ENCODE peak calls at places on chromosome 5, in six cellular contexts. One of them, this sample, is unnamed.

GRCh38 chr5:145712245-145712644 is 122.9 kb downstream of the PRELID2 start:
- DNase-seq in NB4: no peak
- DNase-seq in H54: no peak
- DNase-seq in gastrocnemius medialis: no peak
- DNase-seq in K562: no peak
- DNase-seq in HCT116: no peak
- DNase-seq in this sample: no peak

GRCh38 chr5:99032234-99033013 is 103.6 kb upstream of the CHD1 start:
- DNase-seq in NB4: peak; percentile 76
- DNase-seq in H54: peak; percentile 15
- DNase-seq in gastrocnemius medialis: peak; percentile 27
- DNase-seq in K562: peak; percentile 35
- DNase-seq in HCT116: peak; percentile 56
- DNase-seq in this sample: peak; percentile 79

GRCh38 chr5:8908055-8908683 is 637.7 kb downstream of the SEMA5A start:
- DNase-seq in NB4: peak; percentile 41
- DNase-seq in H54: peak; percentile 44
- DNase-seq in gastrocnemius medialis: no peak
- DNase-seq in K562: peak; percentile 64
- DNase-seq in HCT116: no peak
- DNase-seq in this sample: peak; percentile 1

GRCh38 chr5:126987271-126987899 is 43.0 kb downstream of the MARCHF3 start:
- DNase-seq in NB4: no peak
- DNase-seq in H54: no peak
- DNase-seq in gastrocnemius medialis: no peak
- DNase-seq in K562: no peak
- DNase-seq in HCT116: no peak
- DNase-seq in this sample: no peak

GRCh38 chr5:8538813-8539212 is 669.9 kb downstream of the MTRR start:
- DNase-seq in NB4: no peak
- DNase-seq in H54: no peak
- DNase-seq in gastrocnemius medialis: no peak
- DNase-seq in K562: no peak
- DNase-seq in HCT116: no peak
- DNase-seq in this sample: no peak

GRCh38 chr5:56534102-56534501 is 281.2 kb upstream of the MAP3K1 start:
- DNase-seq in NB4: no peak
- DNase-seq in H54: no peak
- DNase-seq in gastrocnemius medialis: no peak
- DNase-seq in K562: peak; percentile 26
- DNase-seq in HCT116: peak; percentile 24
- DNase-seq in this sample: no peak

GRCh38 chr5:136038635-136039034 is 9.8 kb downstream of the TGFBI start:
- DNase-seq in NB4: no peak
- DNase-seq in H54: no peak
- DNase-seq in gastrocnemius medialis: no peak
- DNase-seq in K562: no peak
- DNase-seq in HCT116: no peak
- DNase-seq in this sample: no peak

GRCh38 chr5:67120032-67120431 is 76.6 kb downstream of the CD180 start:
- DNase-seq in NB4: no peak
- DNase-seq in H54: no peak
- DNase-seq in gastrocnemius medialis: no peak
- DNase-seq in K562: no peak
- DNase-seq in HCT116: no peak
- DNase-seq in this sample: no peak

GRCh38 chr5:98872679-98873078 is 56.1 kb downstream of the CHD1 start:
- DNase-seq in NB4: peak; percentile 68
- DNase-seq in H54: no peak
- DNase-seq in gastrocnemius medialis: no peak
- DNase-seq in K562: no peak
- DNase-seq in HCT116: no peak
- DNase-seq in this sample: no peak

GRCh38 chr5:117999939-118000549 is 988.3 kb downstream of the DTWD2 start:
- DNase-seq in NB4: no peak
- DNase-seq in H54: no peak
- DNase-seq in gastrocnemius medialis: no peak
- DNase-seq in K562: no peak
- DNase-seq in HCT116: no peak
- DNase-seq in this sample: no peak

GRCh38 chr5:55220433-55221185 is 6.5 kb downstream of the MCIDAS start:
- DNase-seq in NB4: no peak
- DNase-seq in H54: no peak
- DNase-seq in gastrocnemius medialis: no peak
- DNase-seq in K562: no peak
- DNase-seq in HCT116: no peak
- DNase-seq in this sample: no peak

GRCh38 chr5:169251685-169252084 is 49.3 kb downstream of the SLIT3 start:
- DNase-seq in NB4: no peak
- DNase-seq in H54: no peak
- DNase-seq in gastrocnemius medialis: no peak
- DNase-seq in K562: no peak
- DNase-seq in HCT116: no peak
- DNase-seq in this sample: no peak

GRCh38 chr5:61229416-61229815 is 67.1 kb upstream of the SMIM15 start:
- DNase-seq in NB4: no peak
- DNase-seq in H54: peak; percentile 6
- DNase-seq in gastrocnemius medialis: no peak
- DNase-seq in K562: no peak
- DNase-seq in HCT116: no peak
- DNase-seq in this sample: no peak

GRCh38 chr5:31581498-31582099 is 49.5 kb downstream of the C5orf22 start:
- DNase-seq in NB4: peak; percentile 55
- DNase-seq in H54: no peak
- DNase-seq in gastrocnemius medialis: no peak
- DNase-seq in K562: peak; percentile 31
- DNase-seq in HCT116: peak; percentile 22
- DNase-seq in this sample: peak; percentile 31

GRCh38 chr5:148384389-148384756 is 615 bp downstream of the FBXO38 start:
- DNase-seq in NB4: no peak
- DNase-seq in H54: no peak
- DNase-seq in gastrocnemius medialis: no peak
- DNase-seq in K562: no peak
- DNase-seq in HCT116: no peak
- DNase-seq in this sample: no peak

GRCh38 chr5:158390556-158390955 is 531.6 kb upstream of the CLINT1 start:
- DNase-seq in NB4: peak; percentile 87
- DNase-seq in H54: no peak
- DNase-seq in gastrocnemius medialis: no peak
- DNase-seq in K562: no peak
- DNase-seq in HCT116: no peak
- DNase-seq in this sample: no peak

GRCh38 chr5:81749562-81750307 is 1.2 kb downstream of the SSBP2 start:
- DNase-seq in NB4: peak; percentile 47
- DNase-seq in H54: peak; percentile 44
- DNase-seq in gastrocnemius medialis: no peak
- DNase-seq in K562: peak; percentile 32
- DNase-seq in HCT116: no peak
- DNase-seq in this sample: peak; percentile 45

GRCh38 chr5:149411738-149412519 is 32.8 kb upstream of the IL17B start:
- DNase-seq in NB4: no peak
- DNase-seq in H54: no peak
- DNase-seq in gastrocnemius medialis: no peak
- DNase-seq in K562: no peak
- DNase-seq in HCT116: no peak
- DNase-seq in this sample: no peak

GRCh38 chr5:109688647-109688998 is 1.1 kb upstream of the MAN2A1 start:
- DNase-seq in NB4: peak; percentile 76
- DNase-seq in H54: no peak
- DNase-seq in gastrocnemius medialis: no peak
- DNase-seq in K562: peak; percentile 31
- DNase-seq in HCT116: peak; percentile 48
- DNase-seq in this sample: peak; percentile 79

GRCh38 chr5:944992-945685 is 52.5 kb downstream of the TRIP13 start:
- DNase-seq in NB4: peak; percentile 61
- DNase-seq in H54: no peak
- DNase-seq in gastrocnemius medialis: no peak
- DNase-seq in K562: no peak
- DNase-seq in HCT116: no peak
- DNase-seq in this sample: no peak

GRCh38 chr5:4054092-4054491 is 458.5 kb downstream of the IRX1 start:
- DNase-seq in NB4: no peak
- DNase-seq in H54: no peak
- DNase-seq in gastrocnemius medialis: no peak
- DNase-seq in K562: no peak
- DNase-seq in HCT116: no peak
- DNase-seq in this sample: no peak

GRCh38 chr5:41043109-41043747 is 27.9 kb downstream of the MROH2B start:
- DNase-seq in NB4: no peak
- DNase-seq in H54: no peak
- DNase-seq in gastrocnemius medialis: no peak
- DNase-seq in K562: no peak
- DNase-seq in HCT116: no peak
- DNase-seq in this sample: no peak

GRCh38 chr5:151717390-151717789 is 30.7 kb upstream of the SPARC start:
- DNase-seq in NB4: no peak
- DNase-seq in H54: no peak
- DNase-seq in gastrocnemius medialis: no peak
- DNase-seq in K562: no peak
- DNase-seq in HCT116: no peak
- DNase-seq in this sample: no peak

GRCh38 chr5:139760066-139761056 is 35.2 kb upstream of the PSD2 start:
- DNase-seq in NB4: no peak
- DNase-seq in H54: peak; percentile 96
- DNase-seq in gastrocnemius medialis: no peak
- DNase-seq in K562: no peak
- DNase-seq in HCT116: no peak
- DNase-seq in this sample: no peak

GRCh38 chr5:58394326-58394725 is 65.6 kb downstream of the PLK2 start:
- DNase-seq in NB4: no peak
- DNase-seq in H54: no peak
- DNase-seq in gastrocnemius medialis: no peak
- DNase-seq in K562: no peak
- DNase-seq in HCT116: no peak
- DNase-seq in this sample: no peak

GRCh38 chr5:56671571-56671970 is 143.8 kb upstream of the MAP3K1 start:
- DNase-seq in NB4: peak; percentile 84
- DNase-seq in H54: no peak
- DNase-seq in gastrocnemius medialis: no peak
- DNase-seq in K562: no peak
- DNase-seq in HCT116: no peak
- DNase-seq in this sample: no peak

GRCh38 chr5:156137482-156137881 is 189.5 kb upstream of the SGCD start:
- DNase-seq in NB4: no peak
- DNase-seq in H54: no peak
- DNase-seq in gastrocnemius medialis: no peak
- DNase-seq in K562: no peak
- DNase-seq in HCT116: no peak
- DNase-seq in this sample: no peak

GRCh38 chr5:138603521-138603920 is 28.3 kb upstream of the HSPA9 start:
- DNase-seq in NB4: no peak
- DNase-seq in H54: no peak
- DNase-seq in gastrocnemius medialis: no peak
- DNase-seq in K562: no peak
- DNase-seq in HCT116: no peak
- DNase-seq in this sample: no peak

GRCh38 chr5:145510324-145510723 is 324.8 kb downstream of the PRELID2 start:
- DNase-seq in NB4: peak; percentile 3
- DNase-seq in H54: no peak
- DNase-seq in gastrocnemius medialis: no peak
- DNase-seq in K562: no peak
- DNase-seq in HCT116: no peak
- DNase-seq in this sample: no peak

GRCh38 chr5:18967637-18968036 is 1020.4 kb downstream of the CDH18 start:
- DNase-seq in NB4: no peak
- DNase-seq in H54: no peak
- DNase-seq in gastrocnemius medialis: no peak
- DNase-seq in K562: no peak
- DNase-seq in HCT116: no peak
- DNase-seq in this sample: no peak

GRCh38 chr5:150781706-150782614 is 3.4 kb downstream of the SMIM3 start:
- DNase-seq in NB4: peak; percentile 26
- DNase-seq in H54: peak; percentile 36
- DNase-seq in gastrocnemius medialis: peak; percentile 55
- DNase-seq in K562: no peak
- DNase-seq in HCT116: no peak
- DNase-seq in this sample: no peak

GRCh38 chr5:24832021-24832420 is 187.2 kb upstream of the CDH10 start:
- DNase-seq in NB4: no peak
- DNase-seq in H54: peak; percentile 12
- DNase-seq in gastrocnemius medialis: no peak
- DNase-seq in K562: no peak
- DNase-seq in HCT116: no peak
- DNase-seq in this sample: no peak

GRCh38 chr5:61251874-61252642 is 80.0 kb upstream of the ZSWIM6 start:
- DNase-seq in NB4: no peak
- DNase-seq in H54: no peak
- DNase-seq in gastrocnemius medialis: no peak
- DNase-seq in K562: no peak
- DNase-seq in HCT116: no peak
- DNase-seq in this sample: no peak

GRCh38 chr5:17269201-17269600 is 51.8 kb downstream of the BASP1 start:
- DNase-seq in NB4: no peak
- DNase-seq in H54: no peak
- DNase-seq in gastrocnemius medialis: no peak
- DNase-seq in K562: no peak
- DNase-seq in HCT116: no peak
- DNase-seq in this sample: no peak
- TF ChIP-seq POLR2A in NB4: no peak
- TF ChIP-seq POLR2A in H54: no peak
- TF ChIP-seq POLR2A in gastrocnemius medialis: no peak
- TF ChIP-seq POLR2A in K562: no peak
- TF ChIP-seq POLR2A in HCT116: no peak
- TF ChIP-seq POLR2A in this sample: no peak

GRCh38 chr5:179610109-179610902 is 13.2 kb downstream of the HNRNPH1 start:
- DNase-seq in NB4: peak; percentile 23
- DNase-seq in H54: no peak
- DNase-seq in gastrocnemius medialis: peak; percentile 57
- DNase-seq in K562: no peak
- DNase-seq in HCT116: no peak
- DNase-seq in this sample: no peak
- TF ChIP-seq POLR2A in NB4: no peak
- TF ChIP-seq POLR2A in H54: no peak
- TF ChIP-seq POLR2A in gastrocnemius medialis: no peak
- TF ChIP-seq POLR2A in K562: peak; percentile 53
- TF ChIP-seq POLR2A in HCT116: no peak
- TF ChIP-seq POLR2A in this sample: no peak

GRCh38 chr5:95822408-95823240 is at the start of gene GLRX:
- DNase-seq in NB4: peak; percentile 83
- DNase-seq in H54: peak; percentile 56
- DNase-seq in gastrocnemius medialis: peak; percentile 80
- DNase-seq in K562: peak; percentile 27
- DNase-seq in HCT116: peak; percentile 80
- DNase-seq in this sample: peak; percentile 77
- TF ChIP-seq POLR2A in NB4: no peak
- TF ChIP-seq POLR2A in H54: no peak
- TF ChIP-seq POLR2A in gastrocnemius medialis: peak; percentile 89
- TF ChIP-seq POLR2A in K562: no peak
- TF ChIP-seq POLR2A in HCT116: no peak
- TF ChIP-seq POLR2A in this sample: peak; percentile 68

DNA sequence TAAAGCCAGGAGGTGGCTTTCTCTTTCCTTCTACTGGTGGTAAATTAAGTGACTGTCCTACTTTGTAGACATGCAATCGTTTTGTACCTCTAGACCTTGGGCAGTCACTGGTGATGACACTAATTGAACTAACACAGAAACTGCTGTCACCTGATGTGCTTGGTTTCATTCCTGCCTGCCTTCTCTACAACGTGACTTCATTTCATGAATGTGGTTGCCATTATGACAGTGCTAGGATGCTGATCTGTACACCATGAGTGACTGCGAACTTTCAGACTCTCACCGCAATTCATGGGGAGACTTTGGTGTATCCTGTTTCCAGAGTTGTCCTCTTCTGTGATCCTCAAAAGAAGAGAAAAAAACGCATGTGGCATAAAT is 47.5 kb downstream of the UBE2QL1 start:
- DNase-seq in NB4: no peak
- DNase-seq in H54: no peak
- DNase-seq in gastrocnemius medialis: no peak
- DNase-seq in K562: no peak
- DNase-seq in HCT116: no peak
- DNase-seq in this sample: no peak
- TF ChIP-seq POLR2A in NB4: no peak
- TF ChIP-seq POLR2A in H54: no peak
- TF ChIP-seq POLR2A in gastrocnemius medialis: no peak
- TF ChIP-seq POLR2A in K562: no peak
- TF ChIP-seq POLR2A in HCT116: no peak
- TF ChIP-seq POLR2A in this sample: no peak